ENCODE peak calls at places on chromosomes 12 and 14, in seven cellular contexts. A is fibroblast of pulmonary artery; P is activated T-cell treated with anti-CD3 and anti-CD28 coated beads, Interleukin-2, amount 50 U/mL, for 4 hours; O is colonic mucosa; B is NCI-H774; E is cardiac fibroblast; L is activated CD8-positive, alpha-beta memory T cell treated with anti-CD3 and anti-CD28 coated beads for 48 hours. F is an unnamed sample.

GRCh38 chr14:21917699-21918436 is 244.2 kb upstream of the OR4E1 start:
- DNase-seq in L (no peak), B (peak; percentile 24), E (peak; percentile 63), P (peak; percentile 50), A (peak; percentile 68), O (peak; percentile 47), F (no peak)

GRCh38 chr14:67722293-67722692 is 20.6 kb downstream of the RDH12 start:
- DNase-seq in O (no peak), L (no peak), A (peak; percentile 58), E (peak; percentile 78), P (no peak), B (no peak), F (no peak)

GRCh38 chr12:62803756-62804155 is 131.2 kb downstream of the PPM1H start:
- DNase-seq in B (no peak), P (no peak), L (no peak), A (no peak), O (no peak), E (no peak), F (no peak)

GRCh38 chr12:108305520-108305919 is 33.6 kb downstream of the CMKLR1 start:
- DNase-seq in E (peak; percentile 75), B (no peak), A (peak; percentile 76), O (peak; percentile 45), L (no peak), P (no peak), F (peak; percentile 87)

GRCh38 chr12:27907766-27908165 is 64.8 kb downstream of the PTHLH start:
- DNase-seq in O (no peak), L (no peak), P (no peak), A (no peak), B (no peak), E (no peak), F (no peak)

GRCh38 chr14:68965261-68965761 is 13.8 kb downstream of the ACTN1 start:
- DNase-seq in O (no peak), L (no peak), P (no peak), A (no peak), B (no peak), E (no peak), F (no peak)

GRCh38 chr12:57452937-57453509 is 2.1 kb upstream of the INHBE start:
- DNase-seq in A (peak; percentile 82), B (peak; percentile 66), L (no peak), P (no peak), O (peak; percentile 79), E (peak; percentile 84), F (no peak)

GRCh38 chr12:81450920-81451739 is 308.0 kb downstream of the PPFIA2 start:
- DNase-seq in O (peak; percentile 32), A (peak; percentile 81), L (no peak), E (peak; percentile 82), P (no peak), B (peak; percentile 47), F (peak; percentile 15)

GRCh38 chr14:85122690-85123089 is 407.3 kb upstream of the FLRT2 start:
- DNase-seq in L (no peak), B (no peak), A (peak; percentile 14), P (no peak), E (peak; percentile 3), O (no peak), F (no peak)

GRCh38 chr14:38775986-38776385 is 327.0 kb downstream of the SEC23A start:
- DNase-seq in A (no peak), P (no peak), L (no peak), E (no peak), O (no peak), B (no peak), F (no peak)